ENCODE peak calls at places on chromosomes 6 and 20, in four cellular contexts. One of them, this sample, is unnamed.

GRCh38 chr6:72042088-72042487 is 155.7 kb downstream of the RIMS1 start:
- DNase-seq in upper lobe of right lung: no peak
- DNase-seq in fibroblast of pulmonary artery: no peak
- DNase-seq in left lung: no peak
- DNase-seq in this sample: no peak

GRCh38 chr6:76264466-76264865 is 192.0 kb upstream of the IMPG1 start:
- DNase-seq in fibroblast of pulmonary artery: no peak
- DNase-seq in left lung: no peak
- DNase-seq in upper lobe of right lung: no peak
- DNase-seq in this sample: no peak

GRCh38 chr6:89139509-89140346 is 6.1 kb upstream of the PM20D2 start:
- DNase-seq in fibroblast of pulmonary artery: no peak
- DNase-seq in left lung: no peak
- DNase-seq in upper lobe of right lung: no peak
- DNase-seq in this sample: no peak

GRCh38 chr6:150898390-150899170 is 33.1 kb downstream of the MTHFD1L start:
- DNase-seq in fibroblast of pulmonary artery: peak; percentile 44
- DNase-seq in left lung: no peak
- DNase-seq in upper lobe of right lung: no peak
- DNase-seq in this sample: no peak

GRCh38 chr6:130136803-130137202 is 85.9 kb downstream of the SAMD3 start:
- DNase-seq in upper lobe of right lung: no peak
- DNase-seq in left lung: no peak
- DNase-seq in fibroblast of pulmonary artery: no peak
- DNase-seq in this sample: no peak

GRCh38 chr20:62068997-62069396 is 3.3 kb upstream of the TAF4 start:
- DNase-seq in left lung: no peak
- DNase-seq in upper lobe of right lung: no peak
- DNase-seq in fibroblast of pulmonary artery: no peak
- DNase-seq in this sample: no peak

GRCh38 chr20:9903048-9903651 is 64.3 kb upstream of the PAK5 start:
- DNase-seq in upper lobe of right lung: no peak
- DNase-seq in left lung: no peak
- DNase-seq in fibroblast of pulmonary artery: peak; percentile 3
- DNase-seq in this sample: no peak

GRCh38 chr6:140487586-140487985 is 1113.1 kb upstream of the CITED2 start:
- DNase-seq in upper lobe of right lung: no peak
- DNase-seq in left lung: no peak
- DNase-seq in fibroblast of pulmonary artery: no peak
- DNase-seq in this sample: no peak

GRCh38 chr6:152975204-152975915 is 7.5 kb downstream of the FBXO5 start:
- DNase-seq in upper lobe of right lung: no peak
- DNase-seq in fibroblast of pulmonary artery: no peak
- DNase-seq in left lung: no peak
- DNase-seq in this sample: no peak

GRCh38 chr20:43662943-43663655 is 3.8 kb upstream of the MYBL2 start:
- DNase-seq in left lung: no peak
- DNase-seq in upper lobe of right lung: no peak
- DNase-seq in fibroblast of pulmonary artery: no peak
- DNase-seq in this sample: no peak

GRCh38 chr20:21707267-21707666 is 1.8 kb downstream of the PAX1 start:
- DNase-seq in upper lobe of right lung: no peak
- DNase-seq in left lung: no peak
- DNase-seq in fibroblast of pulmonary artery: no peak
- DNase-seq in this sample: no peak

GRCh38 chr20:21710341-21710740 is 4.9 kb downstream of the PAX1 start:
- DNase-seq in upper lobe of right lung: no peak
- DNase-seq in fibroblast of pulmonary artery: no peak
- DNase-seq in left lung: no peak
- DNase-seq in this sample: no peak

GRCh38 chr20:21707999-21708737 is 2.7 kb downstream of the PAX1 start:
- DNase-seq in fibroblast of pulmonary artery: no peak
- DNase-seq in upper lobe of right lung: no peak
- DNase-seq in left lung: peak; percentile 46
- DNase-seq in this sample: no peak

GRCh38 chr20:21709535-21709904 is 4.1 kb downstream of the PAX1 start:
- DNase-seq in upper lobe of right lung: no peak
- DNase-seq in fibroblast of pulmonary artery: no peak
- DNase-seq in left lung: no peak
- DNase-seq in this sample: no peak

GRCh38 chr20:21708738-21709534 is 3.5 kb downstream of the PAX1 start:
- DNase-seq in upper lobe of right lung: no peak
- DNase-seq in fibroblast of pulmonary artery: no peak
- DNase-seq in left lung: peak; percentile 66
- DNase-seq in this sample: no peak
- TF ChIP-seq CTCF in upper lobe of right lung: no peak
- TF ChIP-seq CTCF in fibroblast of pulmonary artery: no peak
- TF ChIP-seq CTCF in left lung: no peak
- TF ChIP-seq CTCF in this sample: no peak

GRCh38 chr6:24486065-24486464 is 3.3 kb downstream of the GPLD1 start:
- DNase-seq in fibroblast of pulmonary artery: no peak
- DNase-seq in left lung: no peak
- DNase-seq in upper lobe of right lung: no peak
- DNase-seq in this sample: no peak

GRCh38 chr6:24489470-24489869 is at the start of gene GPLD1:
- DNase-seq in left lung: peak; percentile 9
- DNase-seq in fibroblast of pulmonary artery: no peak
- DNase-seq in upper lobe of right lung: no peak
- DNase-seq in this sample: no peak

GRCh38 chr6:24492475-24492874 is 2.3 kb upstream of the ALDH5A1 start:
- DNase-seq in left lung: peak; percentile 51
- DNase-seq in upper lobe of right lung: no peak
- DNase-seq in fibroblast of pulmonary artery: peak; percentile 13
- DNase-seq in this sample: no peak

GRCh38 chr6:24493945-24494725 is 634 bp upstream of the ALDH5A1 start:
- DNase-seq in left lung: peak; percentile 10
- DNase-seq in upper lobe of right lung: no peak
- DNase-seq in fibroblast of pulmonary artery: no peak
- DNase-seq in this sample: no peak

DNA sequence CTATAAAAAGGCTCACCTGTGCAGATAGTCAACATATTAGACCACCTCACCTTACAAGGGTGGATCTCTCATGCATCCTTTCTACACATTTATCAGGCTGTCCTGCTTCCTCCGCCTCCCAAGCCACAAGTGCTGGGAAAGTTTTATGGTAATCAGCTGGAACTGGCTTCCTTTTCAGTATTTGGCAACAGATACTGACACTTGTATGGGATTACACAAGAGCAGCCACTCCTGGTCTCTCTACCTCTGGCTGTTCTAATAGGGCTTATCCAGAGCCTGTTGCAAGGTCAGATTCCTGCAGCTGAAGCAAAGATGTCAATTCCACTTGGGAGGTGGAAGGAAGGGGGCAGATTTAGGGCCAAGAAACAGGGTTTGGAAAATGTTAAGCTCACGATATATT is 503 bp upstream of the GPLD1 start:
- DNase-seq in fibroblast of pulmonary artery: peak; percentile 58
- DNase-seq in left lung: no peak
- DNase-seq in upper lobe of right lung: no peak
- DNase-seq in this sample: no peak
- H3K4me3 ChIP-seq in fibroblast of pulmonary artery: no peak overlapping the region
- H3K4me3 ChIP-seq in left lung: no peak overlapping the region
- H3K4me3 ChIP-seq in upper lobe of right lung: no peak overlapping the region
- H3K4me3 ChIP-seq in this sample: no peak overlapping the region

GRCh38 chr6:44657201-44657824 is 269.8 kb downstream of the CDC5L start:
- DNase-seq in left lung: no peak
- DNase-seq in fibroblast of pulmonary artery: peak; percentile 22
- DNase-seq in upper lobe of right lung: peak; percentile 54
- DNase-seq in this sample: no peak
- TF ChIP-seq CTCF in left lung: no peak
- TF ChIP-seq CTCF in fibroblast of pulmonary artery: no peak
- TF ChIP-seq CTCF in upper lobe of right lung: no peak
- TF ChIP-seq CTCF in this sample: no peak

GRCh38 chr6:4358414-4359107 is 223.2 kb upstream of the ECI2 start:
- DNase-seq in upper lobe of right lung: peak; percentile 72
- DNase-seq in left lung: peak; percentile 84
- DNase-seq in fibroblast of pulmonary artery: peak; percentile 100
- DNase-seq in this sample: peak; percentile 96
- H3K4me3 ChIP-seq in upper lobe of right lung: no peak overlapping the region
- H3K4me3 ChIP-seq in left lung: no peak overlapping the region
- H3K4me3 ChIP-seq in fibroblast of pulmonary artery: no peak overlapping the region
- H3K4me3 ChIP-seq in this sample: no peak overlapping the region

GRCh38 chr6:131366223-131366622 is 206.8 kb upstream of the ARG1 start:
- DNase-seq in left lung: no peak
- DNase-seq in fibroblast of pulmonary artery: no peak
- DNase-seq in upper lobe of right lung: no peak
- DNase-seq in this sample: no peak

GRCh38 chr6:131362696-131363095 is 210.3 kb upstream of the ARG1 start:
- DNase-seq in left lung: no peak
- DNase-seq in upper lobe of right lung: no peak
- DNase-seq in fibroblast of pulmonary artery: no peak
- DNase-seq in this sample: no peak

GRCh38 chr6:131372535-131372934 is 200.5 kb upstream of the ARG1 start:
- DNase-seq in left lung: no peak
- DNase-seq in upper lobe of right lung: no peak
- DNase-seq in fibroblast of pulmonary artery: no peak
- DNase-seq in this sample: no peak

GRCh38 chr6:131367206-131367873 is 205.7 kb upstream of the ARG1 start:
- DNase-seq in fibroblast of pulmonary artery: no peak
- DNase-seq in upper lobe of right lung: no peak
- DNase-seq in left lung: no peak
- DNase-seq in this sample: no peak

DNA sequence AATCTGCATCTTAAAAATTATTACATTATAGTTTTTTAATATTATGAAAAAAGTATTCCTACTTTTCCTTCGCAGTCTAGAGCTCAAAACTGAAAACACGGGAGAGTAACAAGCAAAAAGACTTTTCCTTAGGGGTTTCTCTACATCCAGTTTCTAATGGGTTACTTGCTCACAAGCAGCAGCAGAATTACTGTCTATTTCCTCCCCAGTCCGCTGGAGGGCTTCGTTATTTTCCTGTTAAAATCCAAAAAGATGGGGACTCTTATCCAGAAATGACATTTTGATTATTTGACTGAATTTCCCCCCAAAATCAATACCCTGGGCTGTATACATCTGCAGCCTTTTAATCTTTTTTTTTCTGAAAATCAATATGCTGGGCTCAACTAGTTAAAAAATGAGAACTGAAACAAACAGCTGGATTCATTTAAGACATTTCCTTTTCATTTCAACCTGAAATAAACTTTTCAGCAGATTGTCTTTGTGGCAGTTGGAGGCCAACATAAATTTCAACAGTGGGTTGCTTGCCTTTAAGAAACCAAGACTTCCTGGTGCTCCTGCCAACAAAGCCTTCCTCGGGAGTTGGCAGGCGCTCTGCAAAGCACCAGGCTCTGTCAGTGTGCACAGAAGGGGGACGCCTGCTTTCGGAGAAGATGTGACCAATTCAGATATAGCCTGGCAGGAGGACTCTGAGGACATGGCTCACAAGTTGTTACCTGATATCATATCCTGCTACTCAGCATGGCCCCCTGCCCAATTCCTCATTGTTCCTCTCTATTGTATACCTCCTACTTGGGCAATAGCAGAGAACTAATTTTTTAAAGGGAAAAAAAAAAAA is 204.7 kb upstream of the ARG1 start:
- DNase-seq in fibroblast of pulmonary artery: peak; percentile 57
- DNase-seq in upper lobe of right lung: peak; percentile 67
- DNase-seq in left lung: no peak
- DNase-seq in this sample: peak; percentile 43
- TF ChIP-seq CTCF in fibroblast of pulmonary artery: no peak
- TF ChIP-seq CTCF in upper lobe of right lung: no peak
- TF ChIP-seq CTCF in left lung: no peak
- TF ChIP-seq CTCF in this sample: no peak

GRCh38 chr6:49607391-49607982 is 29.2 kb downstream of the RHAG start:
- DNase-seq in left lung: no peak
- DNase-seq in upper lobe of right lung: no peak
- DNase-seq in fibroblast of pulmonary artery: no peak
- DNase-seq in this sample: no peak

GRCh38 chr6:49606696-49607390 is 29.8 kb downstream of the RHAG start:
- DNase-seq in fibroblast of pulmonary artery: peak; percentile 93
- DNase-seq in left lung: no peak
- DNase-seq in upper lobe of right lung: no peak
- DNase-seq in this sample: no peak
- H3K4me3 ChIP-seq in fibroblast of pulmonary artery: no peak overlapping the region
- H3K4me3 ChIP-seq in left lung: no peak overlapping the region
- H3K4me3 ChIP-seq in upper lobe of right lung: no peak overlapping the region
- H3K4me3 ChIP-seq in this sample: no peak overlapping the region

DNA sequence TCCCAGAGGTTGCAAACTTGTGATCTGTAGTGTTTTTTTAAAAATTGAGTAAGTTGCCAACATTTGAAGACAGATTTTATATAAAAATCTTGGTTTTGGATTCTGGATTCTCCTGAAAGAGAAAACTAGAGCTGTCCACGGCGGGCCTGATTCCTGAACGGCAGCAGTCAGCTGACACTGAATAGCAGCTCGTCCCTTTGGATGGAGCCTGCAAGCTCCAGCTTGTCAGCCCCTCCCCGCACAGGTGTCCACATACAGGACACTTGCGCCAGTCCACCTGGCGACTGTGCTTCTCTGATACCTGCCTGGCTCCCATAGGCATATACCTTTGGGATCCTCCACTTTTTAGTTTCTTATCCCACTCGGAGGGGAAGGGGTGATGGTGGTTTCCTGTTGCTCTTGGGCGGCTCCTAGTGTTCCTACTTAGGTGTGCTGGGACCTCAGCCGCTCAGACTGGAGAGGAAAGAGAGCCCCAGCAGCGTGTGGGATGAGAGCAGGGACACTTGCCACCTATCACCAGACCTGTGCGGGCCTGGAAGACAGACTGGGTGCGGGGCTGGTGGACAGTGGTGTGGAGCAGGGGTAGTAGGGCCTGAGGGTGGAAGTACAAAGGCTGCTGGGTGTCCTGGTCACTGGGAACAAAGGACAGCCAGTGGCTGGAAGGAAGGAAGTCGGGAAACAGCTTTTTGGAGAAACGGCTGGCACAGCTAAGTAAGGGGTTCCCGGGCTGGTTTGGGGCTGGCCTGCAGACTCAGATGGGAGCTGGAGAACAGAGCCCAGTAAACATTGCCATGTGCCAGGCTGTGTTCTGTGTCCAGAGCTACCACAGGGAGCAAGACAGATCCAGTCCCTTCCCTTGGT is 18.3 kb downstream of the GHRH start:
- DNase-seq in fibroblast of pulmonary artery: no peak
- DNase-seq in upper lobe of right lung: no peak
- DNase-seq in left lung: no peak
- DNase-seq in this sample: peak; percentile 51
- TF ChIP-seq CTCF in fibroblast of pulmonary artery: no peak
- TF ChIP-seq CTCF in upper lobe of right lung: no peak
- TF ChIP-seq CTCF in left lung: no peak
- TF ChIP-seq CTCF in this sample: no peak

DNA sequence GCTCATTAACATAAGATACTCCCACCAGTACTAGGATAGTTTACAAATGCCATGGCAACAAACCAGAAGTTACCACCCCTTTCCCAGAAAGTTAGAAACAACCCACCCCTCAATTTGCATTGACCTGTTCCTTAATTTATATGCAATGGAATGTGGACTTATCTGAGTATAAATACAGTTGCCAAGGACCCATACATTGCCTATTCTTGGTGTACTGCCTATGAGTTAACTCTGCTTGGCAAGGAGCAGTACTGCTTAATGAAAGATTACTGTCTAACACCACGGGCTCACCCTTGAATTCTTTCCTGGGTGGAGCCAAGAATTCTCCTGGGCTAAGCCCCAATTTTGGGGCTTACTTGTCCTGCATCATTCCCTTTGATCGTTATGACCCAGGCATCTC is 252.9 kb upstream of the CHD6 start:
- DNase-seq in upper lobe of right lung: no peak
- DNase-seq in fibroblast of pulmonary artery: no peak
- DNase-seq in left lung: no peak
- DNase-seq in this sample: no peak
- H3K4me3 ChIP-seq in upper lobe of right lung: no peak overlapping the region
- H3K4me3 ChIP-seq in fibroblast of pulmonary artery: no peak overlapping the region
- H3K4me3 ChIP-seq in left lung: no peak overlapping the region
- H3K4me3 ChIP-seq in this sample: no peak overlapping the region

GRCh38 chr6:74343804-74344203 is 647.8 kb downstream of the CD109 start:
- DNase-seq in left lung: no peak
- DNase-seq in fibroblast of pulmonary artery: peak; percentile 37
- DNase-seq in upper lobe of right lung: no peak
- DNase-seq in this sample: no peak
- TF ChIP-seq CTCF in left lung: peak; percentile 9
- TF ChIP-seq CTCF in fibroblast of pulmonary artery: peak; percentile 36
- TF ChIP-seq CTCF in upper lobe of right lung: peak; percentile 15
- TF ChIP-seq CTCF in this sample: no peak